ENCODE peak calls at places on chromosome 7, in five cellular contexts. H is IMR-90, K is A549, Y is prostate gland, D is ovary. N is an unnamed sample.

GRCh38 chr7:44101966-44102845 is 1.9 kb upstream of the AEBP1 start:
- DNase-seq in H (peak; percentile 85), K (no peak), Y (no peak), D (no peak), N (peak; percentile 67)

GRCh38 chr7:97859606-97860204 is 12.5 kb downstream of the ASNS start:
- DNase-seq in H (peak; percentile 53), K (no peak), Y (no peak), D (no peak), N (no peak)

GRCh38 chr7:47893238-47893637 is 55.0 kb downstream of the PKD1L1 start:
- DNase-seq in H (no peak), K (peak; percentile 35), Y (no peak), D (no peak), N (no peak)

GRCh38 chr7:48090095-48090805 is 1.2 kb downstream of the UPP1 start:
- DNase-seq in H (peak; percentile 34), K (no peak), Y (no peak), D (no peak), N (peak; percentile 89)

GRCh38 chr7:1290262-1291039 is 57.8 kb downstream of the UNCX start:
- DNase-seq in H (no peak), K (no peak), Y (peak; percentile 28), D (no peak), N (peak; percentile 71)

GRCh38 chr7:156764016-156764669 is 123.6 kb downstream of the RNF32 start:
- DNase-seq in H (peak; percentile 78), K (peak; percentile 69), Y (peak; percentile 64), D (peak; percentile 31), N (no peak)

GRCh38 chr7:125670926-125671572 is 741.4 kb upstream of the POT1 start:
- DNase-seq in H (no peak), K (no peak), Y (no peak), D (no peak), N (no peak)

GRCh38 chr7:157234271-157234670 is 95.5 kb downstream of the UBE3C start:
- DNase-seq in H (no peak), K (no peak), Y (no peak), D (no peak), N (no peak)

GRCh38 chr7:95608344-95609173 is 12.2 kb upstream of the PDK4 start:
- DNase-seq in H (peak; percentile 93), K (peak; percentile 61), Y (peak; percentile 75), D (peak; percentile 87), N (peak; percentile 93)

GRCh38 chr7:35399216-35399615 is 145.3 kb upstream of the TBX20 start:
- DNase-seq in H (no peak), K (no peak), Y (no peak), D (no peak), N (no peak)

GRCh38 chr7:37990337-37990736 is 69.9 kb downstream of the EPDR1 start:
- DNase-seq in H (no peak), K (no peak), Y (no peak), D (no peak), N (no peak)

GRCh38 chr7:55111007-55111406 is 92.2 kb downstream of the EGFR start:
- DNase-seq in H (peak; percentile 80), K (no peak), Y (no peak), D (no peak), N (no peak)

GRCh38 chr7:22137466-22137865 is 191.8 kb upstream of the CDCA7L start:
- DNase-seq in H (peak; percentile 38), K (no peak), Y (no peak), D (no peak), N (no peak)

GRCh38 chr7:91164948-91165845 is 99.0 kb upstream of the FZD1 start:
- DNase-seq in H (peak; percentile 88), K (no peak), Y (no peak), D (no peak), N (no peak)

GRCh38 chr7:40447345-40447744 is 312.5 kb downstream of the SUGCT start:
- DNase-seq in H (no peak), K (no peak), Y (no peak), D (no peak), N (no peak)

GRCh38 chr7:130904031-130904757 is 170.2 kb upstream of the KLF14 start:
- DNase-seq in H (peak; percentile 93), K (peak; percentile 80), Y (no peak), D (peak; percentile 37), N (no peak)

GRCh38 chr7:66182920-66183319 is 22.2 kb upstream of the TPST1 start:
- DNase-seq in H (no peak), K (no peak), Y (no peak), D (no peak), N (no peak)

GRCh38 chr7:55104707-55105433 is 86.1 kb downstream of the EGFR start:
- DNase-seq in H (no peak), K (no peak), Y (no peak), D (no peak), N (no peak)

GRCh38 chr7:75971961-75972763 is 22.2 kb downstream of the TMEM120A start:
- DNase-seq in H (no peak), K (peak; percentile 66), Y (no peak), D (no peak), N (peak; percentile 81)

GRCh38 chr7:25595931-25596330 is 367.6 kb upstream of the NPVF start:
- DNase-seq in H (no peak), K (no peak), Y (no peak), D (no peak), N (no peak)

GRCh38 chr7:94510582-94511456 is 1.2 kb downstream of the CASD1 start:
- DNase-seq in H (peak; percentile 2), K (peak; percentile 57), Y (peak; percentile 19), D (no peak), N (no peak)

GRCh38 chr7:48035967-48036478 is 680 bp downstream of the C7orf57 start:
- DNase-seq in H (peak; percentile 37), K (no peak), Y (no peak), D (peak; percentile 18), N (peak; percentile 84)

DNA sequence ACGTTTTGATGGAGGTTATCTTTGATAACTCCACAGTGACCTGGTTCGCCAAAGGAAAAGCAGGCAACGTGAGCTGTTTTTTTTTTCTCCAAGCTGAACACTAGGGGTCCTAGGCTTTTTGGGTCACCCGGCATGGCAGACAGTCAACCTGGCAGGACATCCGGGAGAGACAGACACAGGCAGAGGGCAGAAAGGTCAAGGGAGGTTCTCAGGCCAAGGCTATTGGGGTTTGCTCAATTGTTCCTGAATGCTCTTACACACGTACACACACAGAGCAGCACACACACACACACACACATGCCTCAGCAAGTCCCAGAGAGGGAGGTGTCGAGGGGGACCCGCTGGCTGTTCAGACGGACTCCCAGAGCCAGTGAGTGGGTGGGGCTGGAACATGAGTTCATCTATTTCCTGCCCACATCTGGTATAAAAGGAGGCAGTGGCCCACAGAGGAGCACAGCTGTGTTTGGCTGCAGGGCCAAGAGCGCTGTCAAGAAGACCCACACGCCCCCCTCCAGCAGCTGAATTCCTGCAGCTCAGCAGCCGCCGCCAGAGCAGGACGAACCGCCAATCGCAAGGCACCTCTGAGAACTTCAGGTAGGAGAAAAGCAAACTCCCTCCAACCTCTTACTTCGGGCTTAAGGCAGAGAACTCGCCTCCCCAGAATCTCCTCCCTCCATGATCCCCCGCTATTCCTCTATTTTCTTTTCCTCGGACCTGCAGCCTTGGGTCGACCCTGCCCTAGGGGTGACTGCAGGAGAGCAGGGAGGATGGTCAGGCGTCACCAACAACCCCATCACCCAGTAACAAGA is at the start of gene SERPINE1:
- DNase-seq in H (peak; percentile 100), K (peak; percentile 98), Y (peak; percentile 74), D (peak; percentile 98), N (peak; percentile 81)
- TF ChIP-seq POLR2A in H (peak; percentile 99), K (peak; percentile 98), Y (peak; percentile 90), D (peak; percentile 93), N (no peak)

DNA sequence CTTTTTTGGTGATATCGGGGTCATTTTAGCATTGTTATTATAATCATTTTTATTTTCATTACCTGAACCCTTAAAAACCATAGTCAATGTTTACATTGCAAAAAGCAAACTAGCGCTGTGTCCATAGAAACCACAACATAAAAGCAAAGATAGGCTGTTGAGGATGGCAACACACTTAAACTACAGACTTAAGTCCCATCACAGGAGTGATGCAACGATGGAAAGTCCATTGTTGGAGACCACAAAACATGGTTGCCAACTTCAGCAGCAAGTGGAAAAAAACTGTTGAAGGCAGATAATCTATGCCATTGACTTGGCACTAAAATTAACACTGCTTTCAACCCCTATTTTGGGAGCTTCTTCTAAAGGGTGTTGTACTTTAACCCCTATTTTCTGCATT is 398.8 kb upstream of the IGFBP3 start:
- DNase-seq in H (peak; percentile 7), K (no peak), Y (no peak), D (no peak), N (no peak)
- H3K4me3 ChIP-seq in H (no peak overlapping the region), K (no peak overlapping the region), Y (no peak overlapping the region), D (no peak overlapping the region), N (no peak overlapping the region)

GRCh38 chr7:69677054-69677847 is 79.0 kb downstream of the AUTS2 start:
- DNase-seq in H (no peak), K (peak; percentile 4), Y (no peak), D (no peak), N (no peak)
- TF ChIP-seq CTCF in H (no peak), K (no peak), Y (no peak), D (no peak), N (no peak)

DNA sequence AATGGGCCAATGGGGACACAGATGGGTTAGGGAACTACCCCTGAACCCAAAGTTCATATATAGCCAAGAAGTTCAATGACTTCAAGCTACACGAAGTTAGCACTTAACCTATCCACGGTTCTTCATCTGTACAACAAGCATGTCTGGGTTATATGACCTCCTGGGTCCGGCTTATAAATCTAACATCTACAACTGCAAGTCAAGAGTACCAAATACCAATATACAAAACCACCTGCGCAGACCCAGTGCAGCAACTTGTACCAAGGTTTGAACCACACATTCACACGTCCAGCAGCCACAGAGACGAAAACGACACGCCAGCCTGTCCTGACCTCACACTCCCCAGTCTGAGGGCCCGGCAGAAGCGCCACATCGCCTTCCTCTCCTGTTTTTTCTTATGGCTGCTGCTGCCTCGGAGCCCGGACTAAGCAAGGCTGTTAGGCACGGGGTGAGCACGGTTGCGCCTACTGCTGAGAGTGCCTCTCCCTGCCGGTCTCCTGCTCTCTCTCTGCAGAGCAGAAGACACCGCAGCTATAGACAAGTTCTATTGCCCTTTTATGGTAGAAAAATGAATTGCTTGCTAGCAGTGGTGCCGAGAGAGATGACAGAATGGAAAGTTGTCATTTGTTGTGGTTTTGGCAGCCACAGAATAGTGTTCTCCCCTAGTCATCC is 86.3 kb downstream of the RNF216 start:
- DNase-seq in H (peak; percentile 89), K (no peak), Y (no peak), D (peak; percentile 36), N (peak; percentile 88)
- TF ChIP-seq POLR2A in H (peak; percentile 85), K (no peak), Y (peak; percentile 27), D (no peak), N (no peak)

DNA sequence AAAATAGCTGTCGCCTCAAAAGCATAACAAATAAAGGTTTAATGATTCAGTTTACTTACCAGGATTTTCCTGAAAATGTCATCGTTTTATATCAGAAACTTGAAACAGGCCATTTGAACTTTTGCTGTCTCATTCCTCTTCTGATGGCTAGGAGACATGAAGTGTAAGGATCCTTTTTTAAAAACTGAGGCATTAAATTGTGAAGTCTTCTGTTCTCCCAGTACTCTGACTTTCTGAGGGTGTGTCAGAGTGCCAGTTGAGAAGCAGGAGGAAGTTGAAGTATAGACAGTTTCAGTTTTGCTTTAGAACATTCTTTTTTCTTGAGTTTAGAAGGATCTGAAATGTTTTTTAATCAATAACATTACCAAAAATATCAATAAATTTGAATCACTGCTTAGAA is at the start of gene SAMD9L:
- DNase-seq in H (peak; percentile 28), K (no peak), Y (no peak), D (no peak), N (no peak)
- H3K4me3 ChIP-seq in H (peak within 1 kb of the TSS; percentile 46), K (peak within 1 kb of the TSS; percentile 20), Y (peak within 1 kb of the TSS; percentile 18), D (peak within 1 kb of the TSS; percentile 34), N (peak within 1 kb of the TSS; percentile 48)

GRCh38 chr7:155233703-155234492 is 63.8 kb upstream of the INSIG1 start:
- DNase-seq in H (no peak), K (no peak), Y (no peak), D (no peak), N (peak; percentile 59)
- TF ChIP-seq CTCF in H (no peak), K (no peak), Y (no peak), D (no peak), N (no peak)

GRCh38 chr7:50308301-50309129 is 4.0 kb downstream of the IKZF1 start:
- DNase-seq in H (no peak), K (no peak), Y (no peak), D (no peak), N (no peak)
- TF ChIP-seq POLR2A in H (no peak), K (no peak), Y (no peak), D (no peak), N (no peak)

N was measured in spleen.